ENCODE peak calls at places on chromosomes 16 and 17, in six cellular contexts. One of them, this sample, is unnamed.

GRCh38 chr17:59498421-59499307 is 66.7 kb upstream of the DHX40 start:
- DNase-seq in fibroblast of mammary gland: no peak
- DNase-seq in AG04449: no peak
- DNase-seq in OCI-LY7: no peak
- DNase-seq in GM10248: no peak
- DNase-seq in transverse colon: no peak
- DNase-seq in this sample: no peak

GRCh38 chr17:13158511-13159240 is 140.8 kb upstream of the ELAC2 start:
- DNase-seq in GM10248: no peak
- DNase-seq in OCI-LY7: no peak
- DNase-seq in AG04449: no peak
- DNase-seq in fibroblast of mammary gland: peak; percentile 2
- DNase-seq in transverse colon: no peak
- DNase-seq in this sample: no peak

GRCh38 chr17:46772013-46772878 is 46.2 kb downstream of the WNT3 start:
- DNase-seq in OCI-LY7: no peak
- DNase-seq in fibroblast of mammary gland: no peak
- DNase-seq in GM10248: peak; percentile 46
- DNase-seq in transverse colon: peak; percentile 59
- DNase-seq in AG04449: no peak
- DNase-seq in this sample: peak; percentile 55

GRCh38 chr16:15482068-15482747 is 47.8 kb downstream of the BMERB1 start:
- DNase-seq in OCI-LY7: no peak
- DNase-seq in transverse colon: peak; percentile 29
- DNase-seq in AG04449: peak; percentile 78
- DNase-seq in fibroblast of mammary gland: peak; percentile 99
- DNase-seq in GM10248: no peak
- DNase-seq in this sample: no peak

GRCh38 chr17:72122002-72122310 is 1.1 kb downstream of the SOX9 start:
- DNase-seq in AG04449: no peak
- DNase-seq in OCI-LY7: no peak
- DNase-seq in transverse colon: no peak
- DNase-seq in fibroblast of mammary gland: no peak
- DNase-seq in GM10248: peak; percentile 53
- DNase-seq in this sample: peak; percentile 61

GRCh38 chr16:9297437-9298113 is 206.1 kb downstream of the HAPSTR1 start:
- DNase-seq in OCI-LY7: peak; percentile 12
- DNase-seq in GM10248: no peak
- DNase-seq in fibroblast of mammary gland: peak; percentile 16
- DNase-seq in transverse colon: no peak
- DNase-seq in AG04449: no peak
- DNase-seq in this sample: no peak

GRCh38 chr17:73727941-73728340 is 83.7 kb upstream of the SDK2 start:
- DNase-seq in GM10248: no peak
- DNase-seq in fibroblast of mammary gland: no peak
- DNase-seq in OCI-LY7: no peak
- DNase-seq in transverse colon: no peak
- DNase-seq in AG04449: no peak
- DNase-seq in this sample: no peak

GRCh38 chr17:64231567-64232141 is 31.4 kb downstream of the TEX2 start:
- DNase-seq in AG04449: no peak
- DNase-seq in fibroblast of mammary gland: no peak
- DNase-seq in GM10248: no peak
- DNase-seq in OCI-LY7: no peak
- DNase-seq in transverse colon: no peak
- DNase-seq in this sample: no peak

GRCh38 chr17:76189247-76189646 is 48.2 kb upstream of the FOXJ1 start:
- DNase-seq in GM10248: no peak
- DNase-seq in fibroblast of mammary gland: no peak
- DNase-seq in OCI-LY7: no peak
- DNase-seq in transverse colon: no peak
- DNase-seq in AG04449: no peak
- DNase-seq in this sample: no peak

GRCh38 chr17:38672788-38673713 is 1.7 kb downstream of the EPOP start:
- DNase-seq in transverse colon: no peak
- DNase-seq in AG04449: no peak
- DNase-seq in fibroblast of mammary gland: no peak
- DNase-seq in GM10248: no peak
- DNase-seq in OCI-LY7: no peak
- DNase-seq in this sample: no peak

GRCh38 chr16:89334988-89335802 is 117.7 kb downstream of the ZNF778 start:
- DNase-seq in GM10248: no peak
- DNase-seq in OCI-LY7: no peak
- DNase-seq in transverse colon: no peak
- DNase-seq in AG04449: no peak
- DNase-seq in fibroblast of mammary gland: no peak
- DNase-seq in this sample: no peak

GRCh38 chr17:3897731-3898130 is 4.9 kb upstream of the CAMKK1 start:
- DNase-seq in transverse colon: no peak
- DNase-seq in AG04449: no peak
- DNase-seq in OCI-LY7: no peak
- DNase-seq in GM10248: no peak
- DNase-seq in fibroblast of mammary gland: no peak
- DNase-seq in this sample: no peak

GRCh38 chr17:46889992-46890564 is 32.9 kb upstream of the GOSR2 start:
- DNase-seq in transverse colon: no peak
- DNase-seq in GM10248: no peak
- DNase-seq in AG04449: no peak
- DNase-seq in OCI-LY7: no peak
- DNase-seq in fibroblast of mammary gland: no peak
- DNase-seq in this sample: no peak

GRCh38 chr17:14389656-14390055 is 88.8 kb downstream of the HS3ST3B1 start:
- DNase-seq in transverse colon: no peak
- DNase-seq in OCI-LY7: no peak
- DNase-seq in fibroblast of mammary gland: no peak
- DNase-seq in AG04449: no peak
- DNase-seq in GM10248: no peak
- DNase-seq in this sample: no peak

GRCh38 chr16:87472142-87472778 is 20.6 kb downstream of the ZCCHC14 start:
- DNase-seq in transverse colon: no peak
- DNase-seq in AG04449: no peak
- DNase-seq in GM10248: no peak
- DNase-seq in OCI-LY7: no peak
- DNase-seq in fibroblast of mammary gland: no peak
- DNase-seq in this sample: no peak

GRCh38 chr16:87470332-87470731 is 22.5 kb downstream of the ZCCHC14 start:
- DNase-seq in AG04449: no peak
- DNase-seq in OCI-LY7: no peak
- DNase-seq in fibroblast of mammary gland: peak; percentile 70
- DNase-seq in GM10248: no peak
- DNase-seq in transverse colon: no peak
- DNase-seq in this sample: no peak

GRCh38 chr16:87469186-87469585 is 23.6 kb downstream of the ZCCHC14 start:
- DNase-seq in AG04449: no peak
- DNase-seq in GM10248: no peak
- DNase-seq in OCI-LY7: no peak
- DNase-seq in fibroblast of mammary gland: no peak
- DNase-seq in transverse colon: no peak
- DNase-seq in this sample: no peak

GRCh38 chr16:87472935-87473334 is 19.9 kb downstream of the ZCCHC14 start:
- DNase-seq in transverse colon: no peak
- DNase-seq in AG04449: no peak
- DNase-seq in fibroblast of mammary gland: no peak
- DNase-seq in GM10248: no peak
- DNase-seq in OCI-LY7: no peak
- DNase-seq in this sample: no peak

GRCh38 chr16:87471278-87472141 is 21.3 kb downstream of the ZCCHC14 start:
- DNase-seq in fibroblast of mammary gland: peak; percentile 37
- DNase-seq in OCI-LY7: no peak
- DNase-seq in transverse colon: no peak
- DNase-seq in GM10248: no peak
- DNase-seq in AG04449: no peak
- DNase-seq in this sample: no peak
- TF ChIP-seq CTCF in fibroblast of mammary gland: no peak
- TF ChIP-seq CTCF in OCI-LY7: no peak
- TF ChIP-seq CTCF in transverse colon: no peak
- TF ChIP-seq CTCF in GM10248: no peak
- TF ChIP-seq CTCF in AG04449: no peak
- TF ChIP-seq CTCF in this sample: no peak

GRCh38 chr16:57663917-57664661 is 4.0 kb upstream of the ADGRG3 start:
- DNase-seq in AG04449: no peak
- DNase-seq in transverse colon: no peak
- DNase-seq in fibroblast of mammary gland: no peak
- DNase-seq in OCI-LY7: no peak
- DNase-seq in GM10248: no peak
- DNase-seq in this sample: no peak
- TF ChIP-seq CTCF in AG04449: peak; percentile 1
- TF ChIP-seq CTCF in transverse colon: no peak
- TF ChIP-seq CTCF in fibroblast of mammary gland: no peak
- TF ChIP-seq CTCF in OCI-LY7: no peak
- TF ChIP-seq CTCF in GM10248: no peak
- TF ChIP-seq CTCF in this sample: no peak

GRCh38 chr17:50426814-50427787 is 1.1 kb downstream of the ACSF2 start:
- DNase-seq in transverse colon: peak; percentile 54
- DNase-seq in fibroblast of mammary gland: peak; percentile 14
- DNase-seq in AG04449: no peak
- DNase-seq in OCI-LY7: peak; percentile 73
- DNase-seq in GM10248: peak; percentile 55
- DNase-seq in this sample: peak; percentile 73
- TF ChIP-seq CTCF in transverse colon: peak; percentile 5
- TF ChIP-seq CTCF in fibroblast of mammary gland: peak; percentile 8
- TF ChIP-seq CTCF in AG04449: peak; percentile 10
- TF ChIP-seq CTCF in OCI-LY7: peak; percentile 88
- TF ChIP-seq CTCF in GM10248: peak; percentile 49
- TF ChIP-seq CTCF in this sample: peak; percentile 15

DNA sequence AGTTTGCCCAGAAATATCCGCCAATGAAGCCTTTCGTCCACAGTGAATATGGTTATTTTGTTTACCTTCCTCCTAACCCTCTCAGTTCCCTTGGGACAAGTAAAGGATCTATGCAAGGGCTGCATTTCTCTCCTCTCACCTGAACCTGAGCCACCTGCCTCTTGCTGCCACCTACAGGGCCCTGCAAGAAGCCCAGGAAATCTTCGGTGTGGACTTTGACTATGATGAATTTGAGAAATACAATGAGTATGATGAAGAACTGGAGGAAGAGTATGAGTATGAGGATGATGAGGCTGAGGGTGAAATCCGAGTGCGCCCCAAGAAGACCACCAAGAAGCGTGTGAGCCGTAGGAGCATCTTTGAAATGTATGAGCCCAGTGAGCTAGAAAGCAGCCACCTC is 14.0 kb downstream of the SUPT6H start:
- DNase-seq in AG04449: no peak
- DNase-seq in transverse colon: peak; percentile 27
- DNase-seq in fibroblast of mammary gland: no peak
- DNase-seq in OCI-LY7: peak; percentile 56
- DNase-seq in GM10248: no peak
- DNase-seq in this sample: no peak
- TF ChIP-seq CTCF in AG04449: no peak
- TF ChIP-seq CTCF in transverse colon: peak; percentile 35
- TF ChIP-seq CTCF in fibroblast of mammary gland: no peak
- TF ChIP-seq CTCF in OCI-LY7: peak; percentile 85
- TF ChIP-seq CTCF in GM10248: peak; percentile 49
- TF ChIP-seq CTCF in this sample: peak; percentile 9

GRCh38 chr17:31509095-31509804 is 117.8 kb downstream of the RAB11FIP4 start:
- DNase-seq in fibroblast of mammary gland: no peak
- DNase-seq in OCI-LY7: no peak
- DNase-seq in AG04449: no peak
- DNase-seq in transverse colon: no peak
- DNase-seq in GM10248: no peak
- DNase-seq in this sample: no peak

GRCh38 chr17:31506517-31506916 is 115.0 kb downstream of the RAB11FIP4 start:
- DNase-seq in AG04449: no peak
- DNase-seq in OCI-LY7: no peak
- DNase-seq in fibroblast of mammary gland: no peak
- DNase-seq in GM10248: no peak
- DNase-seq in transverse colon: no peak
- DNase-seq in this sample: no peak

GRCh38 chr17:31509805-31510177 is 118.3 kb downstream of the RAB11FIP4 start:
- DNase-seq in OCI-LY7: no peak
- DNase-seq in GM10248: no peak
- DNase-seq in transverse colon: no peak
- DNase-seq in AG04449: no peak
- DNase-seq in fibroblast of mammary gland: no peak
- DNase-seq in this sample: no peak

GRCh38 chr17:31510273-31511175 is 119.0 kb downstream of the RAB11FIP4 start:
- DNase-seq in transverse colon: no peak
- DNase-seq in fibroblast of mammary gland: no peak
- DNase-seq in GM10248: no peak
- DNase-seq in AG04449: no peak
- DNase-seq in OCI-LY7: no peak
- DNase-seq in this sample: no peak

GRCh38 chr17:31508310-31509094 is 117.0 kb downstream of the RAB11FIP4 start:
- DNase-seq in transverse colon: no peak
- DNase-seq in AG04449: no peak
- DNase-seq in GM10248: peak; percentile 73
- DNase-seq in fibroblast of mammary gland: no peak
- DNase-seq in OCI-LY7: no peak
- DNase-seq in this sample: peak; percentile 73
- TF ChIP-seq CTCF in transverse colon: no peak
- TF ChIP-seq CTCF in AG04449: peak; percentile 21
- TF ChIP-seq CTCF in GM10248: peak; percentile 58
- TF ChIP-seq CTCF in fibroblast of mammary gland: peak; percentile 10
- TF ChIP-seq CTCF in OCI-LY7: peak; percentile 31
- TF ChIP-seq CTCF in this sample: peak; percentile 38

This sample was measured in GM20000.